ENCODE peak calls at places on chromosomes 16 and 17, in ten cellular contexts. U is HCT116, H is heart right ventricle, S is HFF-Myc, R is psoas muscle, J is breast epithelium, Z is retinal pigment epithelial cell, C is right atrium auricular region, I is dorsolateral prefrontal cortex, Y is AG04449. W is an unnamed sample.

GRCh38 chr17:51372345-51373004 is 112.1 kb downstream of the UTP18 start:
- DNase-seq in U (peak; percentile 98), H (peak; percentile 21), S (no peak), R (no peak), J (no peak), Z (no peak), C (no peak), I (peak; percentile 68), Y (no peak), W (no peak)

GRCh38 chr16:15466886-15467781 is 32.7 kb downstream of the BMERB1 start:
- DNase-seq in U (no peak), H (no peak), S (no peak), R (no peak), J (no peak), Z (no peak), C (no peak), I (no peak), Y (no peak), W (no peak)

GRCh38 chr17:6240601-6241000 is 170.4 kb downstream of the WSCD1 start:
- DNase-seq in U (no peak), H (no peak), S (no peak), R (no peak), J (no peak), Z (no peak), C (no peak), I (no peak), Y (no peak), W (no peak)

GRCh38 chr17:78289802-78290363 is 58.5 kb downstream of the TMEM235 start:
- DNase-seq in U (peak; percentile 88), H (peak; percentile 85), S (peak; percentile 82), R (peak; percentile 73), J (peak; percentile 61), Z (peak; percentile 68), C (peak; percentile 82), I (peak; percentile 51), Y (peak; percentile 53), W (peak; percentile 68)

GRCh38 chr16:49011807-49012345 is 269.8 kb downstream of the CBLN1 start:
- DNase-seq in U (no peak), H (no peak), S (no peak), R (no peak), J (no peak), Z (no peak), C (no peak), I (no peak), Y (no peak), W (no peak)

GRCh38 chr17:47948706-47949196 is 7.4 kb downstream of the PNPO start:
- DNase-seq in U (no peak), H (no peak), S (no peak), R (no peak), J (peak; percentile 63), Z (peak; percentile 10), C (no peak), I (no peak), Y (no peak), W (no peak)

GRCh38 chr17:73317554-73318426 is 6.0 kb upstream of the CDC42EP4 start:
- DNase-seq in U (no peak), H (no peak), S (no peak), R (no peak), J (no peak), Z (no peak), C (no peak), I (no peak), Y (no peak), W (no peak)

GRCh38 chr16:48611329-48612137 is 1.6 kb upstream of the N4BP1 start:
- DNase-seq in U (no peak), H (no peak), S (no peak), R (no peak), J (no peak), Z (no peak), C (peak; percentile 56), I (no peak), Y (no peak), W (peak; percentile 85)

GRCh38 chr16:11784048-11784780 is 12.8 kb downstream of the ZC3H7A start:
- DNase-seq in U (no peak), H (no peak), S (no peak), R (no peak), J (no peak), Z (no peak), C (no peak), I (no peak), Y (no peak), W (no peak)

GRCh38 chr16:11780988-11781680 is 15.9 kb downstream of the ZC3H7A start:
- DNase-seq in U (no peak), H (no peak), S (no peak), R (no peak), J (no peak), Z (no peak), C (no peak), I (no peak), Y (no peak), W (no peak)

GRCh38 chr16:11783319-11784047 is 13.6 kb downstream of the ZC3H7A start:
- DNase-seq in U (no peak), H (no peak), S (no peak), R (no peak), J (no peak), Z (peak; percentile 48), C (no peak), I (no peak), Y (no peak), W (no peak)

GRCh38 chr16:11779074-11779473 is 18.0 kb downstream of the ZC3H7A start:
- DNase-seq in U (no peak), H (no peak), S (no peak), R (no peak), J (no peak), Z (no peak), C (no peak), I (no peak), Y (no peak), W (no peak)

DNA sequence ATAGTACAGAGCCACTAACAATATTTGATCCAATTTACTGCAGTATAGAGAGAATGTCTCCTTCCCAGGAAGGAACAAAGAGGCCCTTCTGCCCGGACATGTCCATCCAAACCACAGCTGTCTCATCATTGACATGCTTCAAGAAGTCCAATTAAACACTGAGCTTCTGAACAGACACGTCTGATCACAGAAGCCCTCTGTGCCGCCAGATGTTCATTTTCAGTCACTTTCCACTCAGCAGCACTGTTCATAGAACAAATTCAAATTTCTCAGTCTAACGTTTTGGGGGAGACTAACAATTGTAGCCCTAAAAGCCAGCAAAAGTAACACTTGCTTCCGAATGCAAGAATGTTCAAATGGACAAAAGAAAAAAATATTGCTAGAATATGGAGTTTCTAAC is 15.3 kb downstream of the ZC3H7A start:
- DNase-seq in U (no peak), H (no peak), S (no peak), R (no peak), J (no peak), Z (no peak), C (no peak), I (no peak), Y (no peak), W (no peak)
- H3K4me3 ChIP-seq in U (no peak overlapping the region), H (no peak overlapping the region), S (no peak overlapping the region), R (peak overlapping the region; percentile 33), J (no peak overlapping the region), Z (no peak overlapping the region), C (no peak overlapping the region), I (no peak overlapping the region), Y (no peak overlapping the region), W (no peak overlapping the region)

GRCh38 chr16:31352344-31353115 is 2.4 kb upstream of the ITGAX start:
- DNase-seq in U (no peak), H (no peak), S (no peak), R (no peak), J (no peak), Z (no peak), C (no peak), I (no peak), Y (no peak), W (no peak)

GRCh38 chr16:31348578-31348977 is 6.4 kb upstream of the ITGAX start:
- DNase-seq in U (no peak), H (no peak), S (no peak), R (no peak), J (no peak), Z (no peak), C (no peak), I (no peak), Y (no peak), W (no peak)

GRCh38 chr16:31351937-31352315 is 3.0 kb upstream of the ITGAX start:
- DNase-seq in U (no peak), H (no peak), S (no peak), R (no peak), J (no peak), Z (no peak), C (no peak), I (no peak), Y (no peak), W (no peak)

GRCh38 chr16:31351246-31351936 is 3.6 kb upstream of the ITGAX start:
- DNase-seq in U (no peak), H (no peak), S (no peak), R (no peak), J (no peak), Z (no peak), C (no peak), I (no peak), Y (no peak), W (no peak)

GRCh38 chr16:31350275-31351005 is 4.5 kb upstream of the ITGAX start:
- DNase-seq in U (no peak), H (no peak), S (no peak), R (no peak), J (no peak), Z (no peak), C (peak; percentile 69), I (no peak), Y (no peak), W (no peak)
- H3K4me3 ChIP-seq in U (no peak overlapping the region), H (no peak overlapping the region), S (no peak overlapping the region), R (no peak overlapping the region), J (no peak overlapping the region), Z (no peak overlapping the region), C (no peak overlapping the region), I (no peak overlapping the region), Y (no peak overlapping the region), W (no peak overlapping the region)

GRCh38 chr16:88970095-88970494 is 6.9 kb downstream of the CBFA2T3 start:
- DNase-seq in U (no peak), H (no peak), S (no peak), R (no peak), J (no peak), Z (no peak), C (no peak), I (no peak), Y (no peak), W (no peak)
- H3K4me3 ChIP-seq in U (no peak overlapping the region), H (no peak overlapping the region), S (no peak overlapping the region), R (no peak overlapping the region), J (no peak overlapping the region), Z (no peak overlapping the region), C (no peak overlapping the region), I (no peak overlapping the region), Y (no peak overlapping the region), W (no peak overlapping the region)

GRCh38 chr17:80264793-80265075 is 4.1 kb downstream of the RNF213 start:
- DNase-seq in U (no peak), H (no peak), S (no peak), R (no peak), J (no peak), Z (no peak), C (no peak), I (no peak), Y (no peak), W (no peak)

GRCh38 chr17:80265205-80266068 is 4.8 kb downstream of the RNF213 start:
- DNase-seq in U (no peak), H (no peak), S (no peak), R (no peak), J (no peak), Z (no peak), C (no peak), I (no peak), Y (no peak), W (no peak)

GRCh38 chr17:80262775-80263244 is 2.2 kb downstream of the RNF213 start:
- DNase-seq in U (no peak), H (no peak), S (no peak), R (no peak), J (no peak), Z (no peak), C (no peak), I (no peak), Y (no peak), W (no peak)

GRCh38 chr17:80263253-80264047 is 2.8 kb downstream of the RNF213 start:
- DNase-seq in U (no peak), H (peak; percentile 92), S (peak; percentile 72), R (peak; percentile 78), J (peak; percentile 86), Z (no peak), C (peak; percentile 94), I (no peak), Y (peak; percentile 42), W (peak; percentile 89)

DNA sequence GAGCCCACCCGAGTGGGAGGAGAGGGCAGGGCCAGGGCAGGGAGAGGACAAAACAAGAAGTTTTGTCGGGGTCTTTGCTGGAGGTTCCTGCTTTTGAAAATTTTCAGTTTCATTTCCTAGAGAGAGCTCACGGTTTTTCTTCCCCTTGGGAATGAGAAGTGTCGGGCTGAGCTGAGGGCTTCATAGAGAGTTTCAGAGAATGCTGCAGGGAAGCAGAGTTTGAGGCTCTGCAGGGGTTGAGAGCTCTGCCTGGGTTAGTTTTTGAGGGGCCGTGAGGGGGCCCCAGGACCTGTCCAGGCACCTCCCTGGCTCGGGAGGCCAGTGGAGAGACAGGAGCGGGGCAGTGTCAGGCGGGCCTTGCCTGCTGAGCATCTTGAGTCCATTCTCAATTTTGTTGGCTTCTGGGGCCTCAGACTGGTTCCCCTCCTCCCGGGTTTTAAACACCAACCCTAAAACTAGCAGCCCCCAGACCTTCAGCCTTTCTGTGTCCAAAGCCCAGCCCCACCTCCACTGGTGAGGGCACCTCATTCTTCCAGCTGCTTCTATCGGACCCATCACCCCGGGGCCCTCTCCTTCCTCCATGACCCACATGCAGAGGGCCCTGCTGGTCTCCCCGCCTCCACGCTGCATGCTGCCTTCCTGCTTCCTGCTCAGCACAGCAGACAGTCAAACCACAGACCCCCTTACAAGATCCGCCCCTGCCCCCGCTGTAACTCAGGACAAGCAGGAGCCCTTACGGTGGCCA is 3.6 kb downstream of the RNF213 start:
- DNase-seq in U (no peak), H (no peak), S (no peak), R (no peak), J (no peak), Z (no peak), C (no peak), I (no peak), Y (no peak), W (no peak)
- H3K4me3 ChIP-seq in U (no peak overlapping the region), H (peak overlapping the region; percentile 64), S (peak overlapping the region; percentile 37), R (peak overlapping the region; percentile 96), J (peak overlapping the region; percentile 62), Z (no peak overlapping the region), C (peak overlapping the region; percentile 47), I (peak overlapping the region; percentile 52), Y (peak overlapping the region; percentile 39), W (no peak overlapping the region)

W was measured in lower leg skin.